ENCODE peak calls at places on chromosome 9, in seven cellular contexts. L, M, H, O, P, T and J are unnamed samples. For H3K4me1, the result is how much of the 10 kb centered on the place peaks cover.

GRCh38 chr9:129197978-129198736 is 20.1 kb upstream of the IER5L start:
- DNase-seq in L (peak), M (no peak), H (peak), O (peak), P (no peak), T (peak), J (no peak)

GRCh38 chr9:93134018-93134739 is at the start of gene NINJ1:
- DNase-seq in L (peak), M (peak), H (peak), O (peak), P (peak), T (peak), J (peak)

GRCh38 chr9:7150153-7150890 is 392.5 kb downstream of the KDM4C start:
- DNase-seq in L (peak), M (no peak), H (no peak), O (no peak), P (no peak), T (no peak), J (peak)

GRCh38 chr9:121259498-121259897 is 8.5 kb upstream of the GSN start:
- DNase-seq in L (no peak), M (no peak), H (no peak), O (no peak), P (no peak), T (no peak), J (no peak)

GRCh38 chr9:114850871-114851270 is 45.0 kb upstream of the TNFSF15 start:
- DNase-seq in L (no peak), M (no peak), H (no peak), O (no peak), P (no peak), T (no peak), J (no peak)

GRCh38 chr9:134375011-134375390 is 48.7 kb downstream of the RXRA start:
- DNase-seq in L (no peak), M (no peak), H (peak), O (no peak), P (no peak), T (peak), J (no peak)

GRCh38 chr9:109315889-109316640 is 4.8 kb downstream of the EPB41L4B start:
- DNase-seq in L (peak), M (no peak), H (peak), O (peak), P (peak), T (peak), J (no peak)

GRCh38 chr9:112006361-112007020 is 109.9 kb downstream of the UGCG start:
- DNase-seq in L (peak), M (no peak), H (no peak), O (no peak), P (no peak), T (no peak), J (no peak)

GRCh38 chr9:101705135-101705661 is 33.2 kb downstream of the GRIN3A start:
- DNase-seq in L (peak), M (no peak), H (no peak), O (no peak), P (peak), T (no peak), J (peak)

GRCh38 chr9:135883410-135884089 is 23.8 kb downstream of the CAMSAP1 start:
- DNase-seq in L (no peak), M (no peak), H (no peak), O (no peak), P (no peak), T (no peak), J (no peak)

GRCh38 chr9:4762108-4762888 is 21.3 kb upstream of the AK3 start:
- DNase-seq in L (peak), M (peak), H (peak), O (peak), P (peak), T (peak), J (peak)
- H3K4me3 ChIP-seq in L (peak), M (no peak), H (no peak), O (no peak), P (no peak), T (no peak), J (no peak)

GRCh38 chr9:11107196-11107595 is 494.4 kb upstream of the PTPRD start:
- DNase-seq in L (no peak), M (no peak), H (no peak), O (no peak), P (no peak), T (no peak), J (no peak)
- H3K4me1 ChIP-seq in L (under half), M (under half), H (under half), O (under half), P (under half), T (under half), J (under half)

GRCh38 chr9:38227061-38227540 is 158.1 kb upstream of the SHB start:
- DNase-seq in L (peak), M (peak), H (peak), O (no peak), P (no peak), T (peak), J (no peak)

GRCh38 chr9:38226491-38226951 is 157.5 kb upstream of the SHB start:
- DNase-seq in L (no peak), M (no peak), H (no peak), O (no peak), P (no peak), T (no peak), J (no peak)

GRCh38 chr9:38228331-38229122 is 159.5 kb upstream of the SHB start:
- DNase-seq in L (no peak), M (no peak), H (no peak), O (no peak), P (no peak), T (no peak), J (no peak)

GRCh38 chr9:38229123-38229829 is 160.2 kb upstream of the SHB start:
- DNase-seq in L (no peak), M (no peak), H (no peak), O (no peak), P (no peak), T (no peak), J (no peak)

GRCh38 chr9:38227656-38228055 is 158.6 kb upstream of the SHB start:
- DNase-seq in L (no peak), M (no peak), H (no peak), O (no peak), P (no peak), T (no peak), J (no peak)
- H3K4me3 ChIP-seq in L (no peak), M (peak), H (no peak), O (no peak), P (no peak), T (no peak), J (no peak)

GRCh38 chr9:2838984-2839367 is 4.9 kb downstream of the PUM3 start:
- DNase-seq in L (no peak), M (no peak), H (no peak), O (no peak), P (no peak), T (no peak), J (no peak)
- H3K4me1 ChIP-seq in L (under half), M (under half), H (under half), O (under half), P (under half), T (under half), J (half or more)

DNA sequence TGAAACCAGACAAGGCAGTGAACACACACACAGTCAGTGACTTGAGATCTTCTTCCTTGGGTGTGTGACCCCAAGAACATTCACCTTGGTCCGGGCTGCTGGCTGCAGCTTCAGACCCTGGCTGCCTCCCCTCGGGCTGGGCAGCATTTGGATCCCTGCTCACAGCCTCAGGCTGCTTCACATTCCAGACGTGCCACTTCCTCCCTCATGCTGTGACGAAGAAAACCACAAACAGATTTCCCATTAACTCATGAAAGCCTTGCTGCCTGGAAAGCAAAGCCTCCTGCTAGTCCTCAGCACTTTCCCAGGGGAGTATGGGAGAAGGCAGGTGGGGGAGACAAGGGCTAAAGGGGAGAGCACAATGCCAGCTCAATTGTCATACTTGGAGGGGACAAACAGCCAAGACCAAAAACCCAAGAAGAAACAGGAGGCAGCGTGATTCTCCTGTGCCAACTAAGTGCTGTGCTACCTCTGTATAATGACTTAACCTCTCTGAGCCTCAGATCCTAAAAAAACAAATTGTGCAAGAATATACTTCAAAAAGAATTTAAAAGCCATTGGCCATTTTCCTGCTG is 594.6 kb upstream of the BRINP1 start:
- DNase-seq in L (no peak), M (no peak), H (peak), O (no peak), P (no peak), T (no peak), J (no peak)
- H3K4me3 ChIP-seq in L (no peak), M (no peak), H (no peak), O (no peak), P (no peak), T (no peak), J (no peak)